ENCODE peak calls at places on chromosomes 3 and 15, in seven cellular contexts. I is cardiac muscle cell, C is right atrium auricular region, R is fibroblast of pulmonary artery, W is MM.1S, V is cardiac fibroblast, D is left ventricle myocardium inferior. Y is an unnamed sample.
A peak's percentile ranks its signal among the peaks of the same experiment; 100 is the strongest.

GRCh38 chr3:110327870-110328269 is 743.7 kb upstream of the NECTIN3 start:
- DNase-seq in I (no peak), C (no peak), R (no peak), W (no peak), V (no peak), D (no peak), Y (peak; percentile 34)

GRCh38 chr3:132787616-132788015 is 65.4 kb upstream of the NPHP3 start:
- DNase-seq in I (no peak), C (no peak), R (peak; percentile 53), W (no peak), V (peak; percentile 53), D (no peak), Y (no peak)

GRCh38 chr15:63517614-63518013 is 13.2 kb downstream of the USP3 start:
- DNase-seq in I (no peak), C (no peak), R (no peak), W (no peak), V (no peak), D (no peak), Y (no peak)

GRCh38 chr3:39114456-39114855 is 7.0 kb downstream of the TTC21A start:
- DNase-seq in I (no peak), C (no peak), R (no peak), W (no peak), V (no peak), D (no peak), Y (no peak)

GRCh38 chr3:98623572-98624280 is 30.3 kb upstream of the CPOX start:
- DNase-seq in I (no peak), C (no peak), R (no peak), W (no peak), V (no peak), D (no peak), Y (no peak)

GRCh38 chr15:34987623-34987981 is 485 bp downstream of the ZNF770 start:
- DNase-seq in I (no peak), C (no peak), R (no peak), W (no peak), V (no peak), D (no peak), Y (no peak)

GRCh38 chr3:134885877-134886621 is 91.0 kb downstream of the EPHB1 start:
- DNase-seq in I (no peak), C (no peak), R (no peak), W (peak; percentile 46), V (no peak), D (no peak), Y (peak; percentile 47)

GRCh38 chr3:36698314-36698713 is 66.0 kb downstream of the DCLK3 start:
- DNase-seq in I (no peak), C (no peak), R (no peak), W (no peak), V (no peak), D (no peak), Y (no peak)

GRCh38 chr15:45704329-45705249 is 69.8 kb downstream of the SQOR start:
- DNase-seq in I (peak; percentile 74), C (no peak), R (peak; percentile 59), W (no peak), V (peak; percentile 54), D (no peak), Y (no peak)

GRCh38 chr15:60695713-60696522 is 217.0 kb upstream of the ICE2 start:
- DNase-seq in I (no peak), C (no peak), R (no peak), W (no peak), V (no peak), D (no peak), Y (no peak)

GRCh38 chr3:69451594-69451993 is 65.7 kb upstream of the FRMD4B start:
- DNase-seq in I (peak; percentile 14), C (no peak), R (no peak), W (no peak), V (peak; percentile 26), D (no peak), Y (peak; percentile 29)

GRCh38 chr15:92810418-92811138 is 89.5 kb upstream of the CHD2 start:
- DNase-seq in I (peak; percentile 56), C (peak; percentile 78), R (peak; percentile 85), W (peak; percentile 85), V (peak; percentile 88), D (peak; percentile 83), Y (peak; percentile 62)

GRCh38 chr3:14181253-14181652 is 2.6 kb downstream of the LSM3 start:
- DNase-seq in I (no peak), C (no peak), R (no peak), W (no peak), V (no peak), D (no peak), Y (no peak)

GRCh38 chr3:132549890-132550578 is 47.0 kb upstream of the ACKR4 start:
- DNase-seq in I (no peak), C (no peak), R (peak; percentile 67), W (peak; percentile 67), V (peak; percentile 67), D (no peak), Y (peak; percentile 59)

GRCh38 chr3:108863799-108864135 is 41.2 kb downstream of the TRAT1 start:
- DNase-seq in I (no peak), C (no peak), R (no peak), W (no peak), V (no peak), D (no peak), Y (no peak)

GRCh38 chr3:179671309-179671708 is 18.5 kb downstream of the USP13 start:
- DNase-seq in I (no peak), C (no peak), R (no peak), W (no peak), V (no peak), D (no peak), Y (no peak)

GRCh38 chr3:186589115-186589514 is 18.6 kb downstream of the DNAJB11 start:
- DNase-seq in I (peak; percentile 31), C (no peak), R (peak; percentile 50), W (peak; percentile 39), V (peak; percentile 63), D (no peak), Y (peak; percentile 42)

GRCh38 chr15:37979597-37979996 is 45.2 kb downstream of the TMCO5A start:
- DNase-seq in I (no peak), C (no peak), R (no peak), W (no peak), V (no peak), D (no peak), Y (no peak)

GRCh38 chr15:37980010-37980409 is 45.6 kb downstream of the TMCO5A start:
- DNase-seq in I (no peak), C (no peak), R (no peak), W (no peak), V (no peak), D (no peak), Y (no peak)

GRCh38 chr15:37978231-37978630 is 43.8 kb downstream of the TMCO5A start:
- DNase-seq in I (no peak), C (no peak), R (no peak), W (no peak), V (no peak), D (no peak), Y (no peak)

GRCh38 chr15:37984368-37984767 is 49.9 kb downstream of the TMCO5A start:
- DNase-seq in I (no peak), C (no peak), R (no peak), W (no peak), V (no peak), D (no peak), Y (no peak)

DNA sequence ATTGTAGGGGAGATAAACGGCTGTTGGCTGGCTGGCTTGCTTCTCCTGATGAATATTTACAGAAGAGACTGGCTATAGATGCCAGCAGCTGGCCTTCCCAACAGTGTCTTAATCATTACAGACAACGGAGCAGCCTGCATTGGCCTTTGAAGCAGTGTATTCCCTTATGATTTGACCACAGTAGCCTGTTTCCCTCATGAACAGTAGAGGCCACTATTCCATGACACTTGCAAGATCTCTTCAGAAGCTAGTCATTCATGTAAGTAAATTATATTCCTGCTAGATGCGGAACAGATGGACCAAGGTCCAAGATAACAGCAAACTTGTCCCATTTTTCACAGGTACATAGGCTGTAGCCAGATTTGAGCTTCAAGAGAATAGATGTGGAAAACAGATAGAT is 47.3 kb downstream of the TMCO5A start:
- DNase-seq in I (peak; percentile 36), C (no peak), R (peak; percentile 68), W (peak; percentile 28), V (peak; percentile 59), D (no peak), Y (peak; percentile 36)
- TF ChIP-seq CTCF in I (peak; percentile 59), C (peak; percentile 42), R (peak; percentile 71), W (peak; percentile 28), V (peak; percentile 47), D (peak; percentile 46), Y (peak; percentile 49)

DNA sequence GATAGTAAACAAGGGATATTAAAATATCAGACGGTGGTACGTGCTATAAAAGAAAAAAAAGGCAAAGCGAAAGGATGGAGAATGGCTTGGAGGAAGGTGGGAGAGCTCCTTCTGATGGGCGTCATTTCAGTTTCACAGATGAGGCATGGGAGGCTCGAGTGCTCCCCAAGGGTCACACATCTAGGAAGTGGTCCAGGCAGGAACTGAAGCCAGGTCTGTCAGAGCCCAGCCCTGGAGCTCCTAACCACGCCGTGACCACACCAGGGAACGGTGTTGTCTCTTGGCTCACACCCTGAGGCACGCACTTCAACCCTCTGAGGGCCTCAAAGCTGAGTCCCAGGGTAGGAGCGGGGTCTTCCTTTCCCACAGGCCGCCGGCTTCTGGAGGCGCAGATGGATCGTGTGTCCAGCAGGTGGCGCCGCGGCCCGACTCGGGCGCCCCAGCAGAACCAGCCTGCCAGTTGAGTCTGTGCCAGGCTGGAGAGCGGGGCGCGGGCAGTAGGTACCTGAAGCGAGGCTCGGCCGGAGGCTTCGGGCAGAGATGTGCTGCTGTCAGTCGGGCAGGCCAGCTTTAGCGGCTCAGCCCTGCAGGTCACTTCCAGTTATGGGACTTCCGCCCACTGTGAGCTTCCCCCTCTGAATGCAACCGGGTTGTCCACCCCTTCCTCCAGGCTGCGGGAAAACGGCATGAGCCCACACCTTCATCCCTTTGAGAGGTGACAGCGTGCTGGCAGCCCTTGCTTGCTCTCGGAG is 68.1 kb downstream of the SLC6A1 start:
- DNase-seq in I (peak; percentile 83), C (no peak), R (peak; percentile 64), W (peak; percentile 45), V (peak; percentile 73), D (peak; percentile 54), Y (peak; percentile 67)
- H3K4me3 ChIP-seq in I (peak overlapping the region; percentile 30), C (peak overlapping the region; percentile 31), R (peak overlapping the region; percentile 22), W (no peak overlapping the region), V (peak overlapping the region; percentile 21), D (peak overlapping the region; percentile 42), Y (peak overlapping the region; percentile 15)

GRCh38 chr3:23647706-23648258 is 158.0 kb upstream of the UBE2E1 start:
- DNase-seq in I (no peak), C (no peak), R (no peak), W (no peak), V (no peak), D (no peak), Y (no peak)
- TF ChIP-seq CTCF in I (no peak), C (no peak), R (no peak), W (no peak), V (no peak), D (no peak), Y (no peak)

GRCh38 chr3:158789592-158789991 is 12.3 kb upstream of the MFSD1 start:
- DNase-seq in I (no peak), C (no peak), R (peak; percentile 79), W (peak; percentile 46), V (peak; percentile 80), D (no peak), Y (peak; percentile 55)

GRCh38 chr3:158792709-158793108 is 9.1 kb upstream of the MFSD1 start:
- DNase-seq in I (no peak), C (no peak), R (peak; percentile 92), W (no peak), V (peak; percentile 89), D (no peak), Y (peak; percentile 93)

GRCh38 chr3:158794206-158794605 is 7.6 kb upstream of the MFSD1 start:
- DNase-seq in I (no peak), C (no peak), R (no peak), W (no peak), V (no peak), D (no peak), Y (no peak)

GRCh38 chr3:158788446-158788845 is 13.4 kb upstream of the MFSD1 start:
- DNase-seq in I (no peak), C (no peak), R (peak; percentile 20), W (no peak), V (peak; percentile 42), D (no peak), Y (no peak)

GRCh38 chr3:158791259-158791920 is 10.5 kb upstream of the MFSD1 start:
- DNase-seq in I (peak; percentile 65), C (no peak), R (peak; percentile 87), W (peak; percentile 89), V (peak; percentile 88), D (no peak), Y (peak; percentile 85)
- H3K4me3 ChIP-seq in I (no peak overlapping the region), C (peak overlapping the region; percentile 18), R (no peak overlapping the region), W (peak overlapping the region; percentile 28), V (no peak overlapping the region), D (peak overlapping the region; percentile 39), Y (no peak overlapping the region)

Y was measured in foreskin fibroblast.